ENCODE peak calls at places on chromosomes 13 and 19, in four cellular contexts. K, C, Z and G are unnamed samples.

GRCh38 chr19:17398902-17399527 is 5.0 kb upstream of the CCDC194 start:
- DNase-seq in K (no peak), C (no peak), Z (no peak), G (no peak)

GRCh38 chr19:3665681-3666544 is 34.4 kb downstream of the PIP5K1C start:
- DNase-seq in K (peak; percentile 63), C (peak; percentile 56), Z (peak; percentile 28), G (no peak)

GRCh38 chr13:36904219-36904618 is 15.8 kb downstream of the SMAD9 start:
- DNase-seq in K (no peak), C (no peak), Z (no peak), G (no peak)

GRCh38 chr19:56933014-56933705 is 92.6 kb upstream of the PEG3 start:
- DNase-seq in K (no peak), C (no peak), Z (no peak), G (no peak)

GRCh38 chr13:33485247-33485646 is 199.7 kb upstream of the STARD13 start:
- DNase-seq in K (no peak), C (no peak), Z (no peak), G (no peak)

GRCh38 chr13:29464105-29464679 is 131.3 kb downstream of the SLC7A1 start:
- DNase-seq in K (no peak), C (no peak), Z (no peak), G (no peak)

GRCh38 chr13:46638262-46638661 is 85.3 kb downstream of the LRCH1 start:
- DNase-seq in K (no peak), C (no peak), Z (no peak), G (no peak)

GRCh38 chr13:23514076-23514475 is 56.1 kb upstream of the TNFRSF19 start:
- DNase-seq in K (no peak), C (no peak), Z (no peak), G (no peak)

GRCh38 chr13:75830842-75831241 is 194.7 kb downstream of the LMO7 start:
- DNase-seq in K (no peak), C (no peak), Z (peak; percentile 55), G (peak; percentile 34)

GRCh38 chr13:111561091-111561778 is 240.8 kb downstream of the TEX29 start:
- DNase-seq in K (peak; percentile 5), C (no peak), Z (no peak), G (no peak)

GRCh38 chr13:110711778-110712070 is 1.8 kb upstream of the ING1 start:
- DNase-seq in K (no peak), C (no peak), Z (peak; percentile 17), G (no peak)

GRCh38 chr13:109720758-109721184 is 65.6 kb downstream of the IRS2 start:
- DNase-seq in K (no peak), C (no peak), Z (no peak), G (no peak)

GRCh38 chr13:42821437-42821836 is 40.1 kb downstream of the FAM216B start:
- DNase-seq in K (no peak), C (no peak), Z (peak; percentile 49), G (no peak)

GRCh38 chr19:48735031-48735615 is 5.3 kb downstream of the RASIP1 start:
- DNase-seq in K (no peak), C (no peak), Z (peak; percentile 61), G (no peak)

GRCh38 chr13:32940601-32941000 is 75.6 kb upstream of the KL start:
- DNase-seq in K (no peak), C (no peak), Z (peak; percentile 34), G (no peak)

GRCh38 chr19:33868821-33869412 is 72.2 kb downstream of the KCTD15 start:
- DNase-seq in K (no peak), C (no peak), Z (peak; percentile 30), G (no peak)

GRCh38 chr19:13839193-13839937 is 37.6 kb upstream of the NANOS3 start:
- DNase-seq in K (no peak), C (no peak), Z (peak; percentile 95), G (no peak)

GRCh38 chr19:3034845-3035541 is 5.9 kb upstream of the TLE2 start:
- DNase-seq in K (no peak), C (no peak), Z (peak; percentile 55), G (peak; percentile 11)

GRCh38 chr19:55210120-55210493 is 806 bp upstream of the PTPRH start:
- DNase-seq in K (no peak), C (no peak), Z (peak; percentile 96), G (peak; percentile 80)

GRCh38 chr13:87344176-87344575 is 327.0 kb upstream of the SLITRK5 start:
- DNase-seq in K (no peak), C (no peak), Z (no peak), G (no peak)

GRCh38 chr19:33621065-33621785 is 528 bp upstream of the CHST8 start:
- DNase-seq in K (no peak), C (no peak), Z (no peak), G (no peak)

GRCh38 chr19:35029737-35030256 is 473 bp upstream of the SCN1B start:
- DNase-seq in K (no peak), C (no peak), Z (no peak), G (no peak)